ENCODE peak calls at places on chromosomes 3 and 15, in six cellular contexts. Y is A549, E is GM12878, H is HepG2, L is K562, U is endothelial cell of umbilical vein. T is an unnamed sample.
A peak's percentile ranks its signal among the peaks of the same experiment; 100 is the strongest.

GRCh38 chr3:12579919-12580318 is 23.0 kb downstream of the MKRN2 start:
- DNase-seq in Y (no peak), E (no peak), H (no peak), L (no peak), U (peak; percentile 37), T (no peak)

GRCh38 chr3:69165744-69166143 is 43.3 kb upstream of the LMOD3 start:
- DNase-seq in Y (no peak), E (no peak), H (no peak), L (no peak), U (no peak), T (no peak)

GRCh38 chr15:22262613-22263020 is 182.3 kb downstream of the OR4M2 start:
- DNase-seq in Y (peak; percentile 46), E (no peak), H (no peak), L (no peak), U (no peak), T (peak; percentile 81)

GRCh38 chr3:178551916-178552321 is 15.7 kb downstream of the KCNMB2 start:
- DNase-seq in Y (no peak), E (no peak), H (no peak), L (no peak), U (peak; percentile 6), T (peak; percentile 73)

GRCh38 chr3:154334973-154335420 is 10.7 kb upstream of the DHX36 start:
- DNase-seq in Y (peak; percentile 45), E (no peak), H (peak; percentile 20), L (peak; percentile 27), U (peak; percentile 63), T (peak; percentile 24)

GRCh38 chr3:27943106-27943505 is 221.0 kb upstream of the EOMES start:
- DNase-seq in Y (no peak), E (no peak), H (peak; percentile 16), L (no peak), U (no peak), T (peak; percentile 11)

GRCh38 chr3:53856964-53857363 is 10.6 kb downstream of the IL17RB start:
- DNase-seq in Y (no peak), E (no peak), H (no peak), L (no peak), U (no peak), T (peak; percentile 40)

GRCh38 chr3:130786306-130786705 is 39.7 kb upstream of the PIK3R4 start:
- DNase-seq in Y (no peak), E (no peak), H (no peak), L (no peak), U (no peak), T (no peak)

GRCh38 chr3:168511428-168512014 is 415.8 kb upstream of the GOLIM4 start:
- DNase-seq in Y (no peak), E (no peak), H (no peak), L (no peak), U (peak; percentile 14), T (peak; percentile 6)

GRCh38 chr3:42269647-42270046 is 3.7 kb upstream of the CCK start:
- DNase-seq in Y (no peak), E (no peak), H (no peak), L (no peak), U (no peak), T (no peak)

GRCh38 chr3:72306800-72307341 is 521.9 kb upstream of the PROK2 start:
- DNase-seq in Y (no peak), E (no peak), H (no peak), L (no peak), U (peak; percentile 26), T (no peak)

GRCh38 chr3:99577160-99577559 is 61.2 kb upstream of the COL8A1 start:
- DNase-seq in Y (no peak), E (no peak), H (no peak), L (no peak), U (peak; percentile 33), T (no peak)

GRCh38 chr15:89649013-89649625 is 6.1 kb downstream of the KIF7 start:
- DNase-seq in Y (no peak), E (no peak), H (no peak), L (no peak), U (no peak), T (no peak)

GRCh38 chr15:57419335-57419734 is 43.0 kb downstream of the CGNL1 start:
- DNase-seq in Y (no peak), E (no peak), H (no peak), L (no peak), U (no peak), T (no peak)

GRCh38 chr15:57421110-57421509 is 44.8 kb downstream of the CGNL1 start:
- DNase-seq in Y (no peak), E (no peak), H (no peak), L (no peak), U (no peak), T (no peak)

GRCh38 chr15:57422113-57422754 is 45.9 kb downstream of the CGNL1 start:
- DNase-seq in Y (no peak), E (peak; percentile 55), H (peak; percentile 7), L (no peak), U (peak; percentile 40), T (peak; percentile 83)

GRCh38 chr15:57423599-57424140 is 47.4 kb downstream of the CGNL1 start:
- DNase-seq in Y (no peak), E (no peak), H (no peak), L (no peak), U (no peak), T (no peak)

DNA sequence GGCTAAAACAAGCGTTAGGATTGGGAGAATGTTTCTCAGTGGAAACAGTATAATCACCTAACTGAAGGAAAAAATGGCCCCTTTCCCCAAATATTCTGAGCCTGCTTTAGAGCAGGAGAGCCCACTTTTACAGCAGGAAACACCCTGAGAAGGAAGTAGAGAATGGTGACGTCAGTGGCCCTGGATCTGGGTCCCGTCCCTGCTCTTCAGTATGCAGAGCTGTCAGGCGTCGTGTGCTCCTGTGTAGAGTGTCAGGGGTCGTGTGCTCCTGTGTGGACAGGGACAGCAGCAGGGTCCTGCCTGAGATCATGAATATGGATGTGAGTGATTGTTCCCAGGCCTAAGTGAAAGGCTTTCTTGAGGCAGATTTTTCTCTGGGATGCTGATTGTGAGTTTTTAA is 45.2 kb downstream of the CGNL1 start:
- DNase-seq in Y (no peak), E (no peak), H (no peak), L (no peak), U (no peak), T (peak; percentile 35)
- H3K4me3 ChIP-seq in Y (no peak overlapping the region), E (no peak overlapping the region), H (no peak overlapping the region), L (no peak overlapping the region), U (no peak overlapping the region), T (no peak overlapping the region)

DNA sequence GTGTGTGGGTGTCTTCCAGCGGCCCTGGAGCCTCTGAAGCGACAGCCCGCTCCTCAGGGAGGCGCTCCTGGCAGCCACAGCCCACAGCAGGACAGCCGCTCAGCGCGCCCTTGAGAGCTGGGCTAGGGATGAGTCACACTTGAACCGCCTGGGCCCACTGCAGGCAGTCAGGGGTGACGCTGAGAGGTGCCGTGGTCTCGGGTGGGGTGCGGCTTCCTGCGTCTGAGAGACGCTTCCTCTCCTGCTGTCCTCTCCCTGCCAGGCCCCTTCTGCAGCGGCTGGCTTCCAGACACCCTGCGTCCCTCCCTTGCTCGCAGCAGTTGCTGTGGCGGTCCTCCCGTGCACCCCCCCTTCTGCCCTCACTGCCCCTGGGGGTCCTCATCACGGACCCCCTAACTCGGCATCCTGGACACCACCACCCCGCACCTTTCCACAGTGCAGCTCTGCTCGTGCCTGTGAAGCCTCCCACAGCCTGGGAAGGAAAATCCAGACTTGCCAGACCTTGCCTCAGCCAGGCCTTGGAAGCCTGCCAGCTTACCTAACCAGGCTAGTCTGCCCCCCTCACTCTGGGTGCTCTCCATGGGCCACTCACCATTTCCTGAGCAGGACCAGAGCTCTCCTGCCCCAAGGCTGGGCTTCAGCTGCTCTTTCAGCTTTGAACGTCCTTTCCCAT is 1.1 kb upstream of the SPTBN5 start:
- DNase-seq in Y (no peak), E (peak; percentile 54), H (peak; percentile 35), L (peak; percentile 63), U (peak; percentile 80), T (peak; percentile 88)
- TF ChIP-seq CTCF in Y (no peak), E (peak; percentile 35), H (peak; percentile 49), L (peak; percentile 30), U (no peak), T (no peak)

DNA sequence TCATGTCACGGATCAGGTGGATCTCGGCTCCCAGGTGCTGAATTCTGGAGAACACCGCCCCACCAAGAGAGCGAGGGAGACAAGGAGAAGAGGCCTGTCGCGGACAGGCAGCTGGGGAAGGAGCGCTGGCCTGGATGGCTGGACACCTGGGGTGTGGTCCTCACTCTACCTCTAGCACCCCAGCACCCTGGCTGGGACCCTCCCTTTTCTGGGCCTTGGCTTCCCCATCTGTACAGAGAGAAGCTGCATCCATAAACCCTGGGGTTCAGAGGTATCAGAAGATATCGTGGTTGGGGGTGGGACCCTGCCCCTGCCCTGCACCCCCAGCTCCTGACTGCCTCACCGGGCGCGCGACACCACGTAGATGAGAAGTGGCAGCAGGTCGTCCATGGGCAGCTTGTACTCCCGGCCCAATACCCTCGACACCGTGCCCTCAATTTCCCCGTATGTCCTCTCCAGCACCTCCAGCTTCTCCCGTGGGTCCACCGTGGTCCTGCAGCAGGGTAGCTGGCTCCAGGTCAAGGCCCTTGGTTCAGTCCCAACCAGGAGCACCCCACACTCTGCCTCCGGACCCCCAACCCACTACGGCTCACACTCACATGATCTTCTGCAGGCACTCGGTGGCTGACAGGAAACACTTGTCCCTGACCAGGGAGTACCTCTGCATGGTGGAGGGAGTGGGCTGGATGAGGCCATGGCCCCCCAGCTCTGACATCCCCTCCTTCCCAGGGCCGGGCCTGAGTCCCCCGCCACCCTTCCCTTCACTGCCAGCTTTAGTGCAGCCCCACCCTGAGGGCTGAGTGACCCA is 21.7 kb downstream of the ALS2CL start:
- DNase-seq in Y (no peak), E (no peak), H (no peak), L (no peak), U (no peak), T (no peak)
- TF ChIP-seq MYC in Y (no peak), E (no peak), H (no peak), L (no peak), U (no peak), T (no peak)

DNA sequence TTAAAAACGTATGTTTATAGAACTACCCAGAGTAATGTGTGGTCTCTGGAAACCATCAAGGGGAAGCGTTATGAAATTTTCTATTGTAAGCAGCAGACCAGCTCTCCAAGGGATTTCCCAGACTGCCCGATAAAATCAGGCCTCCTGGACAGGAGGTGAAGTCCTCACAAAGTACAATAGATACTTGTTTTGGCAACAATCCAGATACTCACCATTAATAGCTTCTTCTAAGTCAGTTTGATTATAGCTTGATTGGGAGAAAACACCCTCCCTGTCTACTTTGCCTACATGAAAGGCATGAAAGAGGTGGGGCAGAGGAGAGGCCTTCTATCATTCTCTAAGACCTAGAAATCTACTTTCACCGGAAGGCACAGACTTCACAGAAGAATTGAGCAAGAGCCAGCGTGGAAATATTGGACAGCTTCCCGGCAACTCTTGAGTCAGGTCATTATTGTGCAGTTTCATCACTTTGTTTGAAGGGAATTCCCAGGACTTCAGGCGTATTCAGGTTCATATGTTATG is 103.7 kb downstream of the CD47 start:
- DNase-seq in Y (no peak), E (no peak), H (peak; percentile 46), L (no peak), U (peak; percentile 95), T (peak; percentile 15)
- H3K4me3 ChIP-seq in Y (no peak overlapping the region), E (no peak overlapping the region), H (no peak overlapping the region), L (no peak overlapping the region), U (no peak overlapping the region), T (no peak overlapping the region)

DNA sequence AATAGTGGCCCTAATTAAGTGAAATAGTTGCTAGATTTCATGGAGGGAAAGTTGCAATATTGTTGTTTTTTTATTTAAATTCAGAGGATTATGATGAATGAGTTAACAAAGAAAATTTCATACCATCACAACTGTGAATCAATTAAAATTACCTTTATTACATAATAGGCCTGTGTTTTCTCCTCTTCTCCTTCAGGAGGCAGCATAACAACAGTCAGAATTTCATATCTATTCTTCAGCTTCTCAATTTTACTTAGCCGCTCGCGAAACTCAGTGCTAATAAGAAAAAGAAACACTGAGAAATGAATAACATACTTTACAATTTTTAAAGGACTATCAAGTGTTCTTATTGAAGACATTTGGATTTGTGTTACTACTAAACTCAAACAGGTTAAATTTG is 29.4 kb downstream of the TTC14 start:
- DNase-seq in Y (no peak), E (no peak), H (no peak), L (no peak), U (no peak), T (no peak)
- TF ChIP-seq CTCF in Y (no peak), E (no peak), H (no peak), L (peak; percentile 42), U (no peak), T (peak; percentile 6)